ENCODE peak calls at places on chromosome 7, in six cellular contexts. A is psoas muscle, V is AG04449, P is IMR-90, X is mesendoderm, M is fibroblast of mammary gland. Q is an unnamed sample.

GRCh38 chr7:22565315-22565811 is 65.4 kb upstream of the STEAP1B start:
- DNase-seq in A (no peak), V (no peak), P (peak), X (no peak), M (peak), Q (no peak)

GRCh38 chr7:20112646-20113045 is 104.5 kb downstream of the MACC1 start:
- DNase-seq in A (no peak), V (no peak), P (no peak), X (peak), M (no peak), Q (no peak)

GRCh38 chr7:48040944-48041664 is 5.8 kb downstream of the C7orf57 start:
- DNase-seq in A (no peak), V (no peak), P (no peak), X (no peak), M (no peak), Q (no peak)

GRCh38 chr7:89731751-89732150 is 422.5 kb upstream of the STEAP1 start:
- DNase-seq in A (no peak), V (no peak), P (no peak), X (no peak), M (no peak), Q (no peak)

GRCh38 chr7:131480384-131481315 is 75.8 kb downstream of the PODXL start:
- DNase-seq in A (no peak), V (no peak), P (no peak), X (peak), M (no peak), Q (no peak)

GRCh38 chr7:6056616-6057015 is 25.4 kb downstream of the ANKRD61 start:
- DNase-seq in A (no peak), V (no peak), P (no peak), X (no peak), M (no peak), Q (no peak)

GRCh38 chr7:80263321-80263720 is 128.7 kb downstream of the GNAI1 start:
- DNase-seq in A (no peak), V (no peak), P (no peak), X (no peak), M (peak), Q (no peak)

GRCh38 chr7:150898475-150899011 is 46.2 kb downstream of the AOC1 start:
- DNase-seq in A (peak), V (no peak), P (peak), X (peak), M (peak), Q (no peak)

GRCh38 chr7:122380993-122381392 is 76.4 kb upstream of the FEZF1 start:
- DNase-seq in A (no peak), V (no peak), P (no peak), X (no peak), M (no peak), Q (no peak)

GRCh38 chr7:128444242-128444641 is 11.4 kb upstream of the HILPDA start:
- DNase-seq in A (no peak), V (no peak), P (no peak), X (no peak), M (no peak), Q (no peak)

GRCh38 chr7:22487978-22488642 is 11.9 kb downstream of the STEAP1B start:
- DNase-seq in A (no peak), V (no peak), P (no peak), X (no peak), M (no peak), Q (no peak)

GRCh38 chr7:36726806-36727503 is 2.7 kb upstream of the AOAH start:
- DNase-seq in A (no peak), V (no peak), P (no peak), X (no peak), M (no peak), Q (no peak)

GRCh38 chr7:140053812-140054539 is 8.8 kb downstream of the PARP12 start:
- DNase-seq in A (no peak), V (no peak), P (no peak), X (no peak), M (no peak), Q (no peak)

GRCh38 chr7:149433124-149433523 is 27.7 kb downstream of the ZNF777 start:
- DNase-seq in A (no peak), V (no peak), P (no peak), X (no peak), M (no peak), Q (no peak)

GRCh38 chr7:2680792-2681490 is 7.1 kb upstream of the AMZ1 start:
- DNase-seq in A (peak), V (no peak), P (peak), X (peak), M (peak), Q (no peak)

GRCh38 chr7:77542399-77542798 is 5.3 kb downstream of the PTPN12 start:
- DNase-seq in A (no peak), V (no peak), P (peak), X (no peak), M (peak), Q (no peak)

GRCh38 chr7:77542895-77543294 is 5.8 kb downstream of the PTPN12 start:
- DNase-seq in A (no peak), V (no peak), P (no peak), X (no peak), M (no peak), Q (no peak)

GRCh38 chr7:77540402-77540822 is 3.3 kb downstream of the PTPN12 start:
- DNase-seq in A (no peak), V (no peak), P (no peak), X (no peak), M (no peak), Q (no peak)

GRCh38 chr7:77544523-77544922 is 7.4 kb downstream of the PTPN12 start:
- DNase-seq in A (no peak), V (no peak), P (peak), X (no peak), M (no peak), Q (no peak)

GRCh38 chr7:77543910-77544309 is 6.8 kb downstream of the PTPN12 start:
- DNase-seq in A (no peak), V (no peak), P (no peak), X (no peak), M (no peak), Q (no peak)
- H3K4me3 ChIP-seq in A (no peak), V (no peak), P (peak), X (no peak), M (no peak), Q (no peak)

DNA sequence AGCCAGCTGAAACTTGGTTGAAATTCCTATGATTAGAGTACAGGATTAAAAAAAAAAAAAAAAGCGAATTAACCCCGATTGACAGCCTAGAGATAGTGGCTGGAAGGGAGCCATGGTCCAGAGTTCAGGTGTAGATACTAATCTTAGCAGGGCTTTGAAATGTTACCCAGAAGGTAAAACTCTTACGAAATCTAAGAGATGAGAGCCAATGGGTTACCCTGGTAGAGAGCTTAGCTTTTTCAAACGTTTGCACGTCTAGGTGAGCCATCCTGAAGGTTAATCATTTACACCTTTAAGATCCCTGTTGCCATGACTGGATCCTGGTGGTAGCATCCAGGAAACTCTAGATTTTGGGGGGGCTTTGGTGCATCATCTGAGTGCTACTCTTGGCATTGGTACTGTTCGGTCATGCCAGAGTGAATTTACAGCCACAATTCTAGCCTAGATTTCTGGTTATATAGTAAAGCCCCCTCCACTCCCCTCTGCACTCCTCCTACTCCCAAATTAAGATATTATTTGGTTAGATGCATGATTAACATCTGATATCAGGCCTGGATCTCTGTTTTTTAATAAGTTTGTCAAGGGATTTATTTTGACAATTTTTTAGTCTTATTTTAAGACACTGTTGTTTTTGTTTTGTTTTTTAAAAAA is 1.2 kb downstream of the AGFG2 start:
- DNase-seq in A (no peak), V (no peak), P (no peak), X (no peak), M (no peak), Q (no peak)
- H3K4me3 ChIP-seq in A (peak), V (peak), P (peak), X (peak), M (peak), Q (peak)

GRCh38 chr7:77200542-77200941 is 923 bp upstream of the FGL2 start:
- DNase-seq in A (no peak), V (no peak), P (no peak), X (no peak), M (no peak), Q (no peak)

GRCh38 chr7:77202544-77202976 is 2.9 kb upstream of the FGL2 start:
- DNase-seq in A (no peak), V (no peak), P (no peak), X (no peak), M (no peak), Q (no peak)

GRCh38 chr7:77197135-77197534 is 2.5 kb downstream of the FGL2 start:
- DNase-seq in A (no peak), V (no peak), P (no peak), X (no peak), M (no peak), Q (no peak)

DNA sequence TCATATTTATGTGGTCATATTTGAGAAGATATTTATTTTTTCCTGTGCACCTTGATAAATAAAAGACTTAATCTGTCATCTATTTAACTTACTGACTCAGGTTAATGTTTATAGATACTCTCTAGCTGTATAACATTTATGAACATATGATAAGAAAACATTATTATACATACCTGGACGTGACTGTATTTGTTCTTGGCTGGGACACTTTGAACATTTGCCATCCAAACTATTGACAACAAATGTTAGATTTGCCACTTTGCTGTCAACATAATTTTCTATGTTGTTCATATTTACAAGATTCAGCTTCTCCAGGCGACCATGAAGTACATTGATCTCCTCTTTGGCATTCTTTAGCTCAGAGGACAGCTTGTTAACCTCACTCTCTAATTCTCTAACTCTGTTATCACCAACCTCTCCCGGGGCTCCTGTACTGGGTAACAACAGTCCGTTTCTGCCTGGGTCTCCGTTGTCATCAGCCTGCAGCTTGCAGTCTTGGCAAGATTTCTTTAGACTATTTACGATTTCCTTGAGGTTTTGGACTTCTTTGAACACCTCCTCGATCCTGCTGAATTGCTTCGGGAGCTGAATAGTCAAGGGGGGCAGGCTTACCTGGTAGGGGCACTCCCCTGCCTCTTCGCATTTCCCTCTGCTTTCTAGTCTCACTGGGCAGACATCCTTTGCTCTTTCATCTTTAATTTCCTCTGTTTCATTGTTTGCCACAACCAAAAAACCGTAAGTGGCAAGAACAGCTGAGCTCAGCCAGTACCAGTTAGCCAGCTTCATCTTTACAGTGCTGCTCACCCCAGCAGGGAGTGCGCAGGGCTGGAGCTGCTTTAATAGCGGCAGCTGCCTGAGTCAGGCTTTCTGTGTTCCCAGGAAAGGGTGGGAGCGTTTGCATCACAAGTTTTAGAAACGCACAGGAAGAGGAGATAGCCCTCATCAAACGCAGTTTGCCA is at the start of gene FGL2:
- DNase-seq in A (peak), V (no peak), P (peak), X (peak), M (peak), Q (peak)
- H3K4me3 ChIP-seq in A (peak), V (no peak), P (peak), X (no peak), M (peak), Q (peak)

GRCh38 chr7:26195182-26195581 is 5.4 kb downstream of the HNRNPA2B1 start:
- DNase-seq in A (no peak), V (no peak), P (no peak), X (no peak), M (no peak), Q (no peak)
- H3K4me3 ChIP-seq in A (peak), V (no peak), P (no peak), X (no peak), M (no peak), Q (no peak)